ENCODE peak calls at places on chromosomes 12 and 14, in five cellular contexts. One of them, this sample, is unnamed.

GRCh38 chr12:121789800-121790748 is 3.4 kb downstream of the RHOF start:
- DNase-seq in HepG2: no peak
- DNase-seq in H1: no peak
- DNase-seq in K562: no peak
- DNase-seq in SK-N-SH: no peak
- DNase-seq in this sample: no peak

GRCh38 chr12:6772331-6772695 is at the start of gene LAG3:
- DNase-seq in HepG2: no peak
- DNase-seq in H1: no peak
- DNase-seq in K562: no peak
- DNase-seq in SK-N-SH: no peak
- DNase-seq in this sample: no peak

GRCh38 chr14:81517798-81518398 is 15.8 kb downstream of the SEL1L start:
- DNase-seq in HepG2: peak; percentile 66
- DNase-seq in H1: no peak
- DNase-seq in K562: no peak
- DNase-seq in SK-N-SH: no peak
- DNase-seq in this sample: no peak

GRCh38 chr14:54487771-54488170 is 1.0 kb downstream of the GMFB start:
- DNase-seq in HepG2: no peak
- DNase-seq in H1: no peak
- DNase-seq in K562: no peak
- DNase-seq in SK-N-SH: peak; percentile 63
- DNase-seq in this sample: no peak

GRCh38 chr14:65936342-65936741 is 523.8 kb downstream of the FUT8 start:
- DNase-seq in HepG2: no peak
- DNase-seq in H1: no peak
- DNase-seq in K562: no peak
- DNase-seq in SK-N-SH: no peak
- DNase-seq in this sample: no peak

GRCh38 chr12:57590892-57591566 is at the start of gene PIP4K2C:
- DNase-seq in HepG2: peak; percentile 77
- DNase-seq in H1: peak; percentile 81
- DNase-seq in K562: peak; percentile 92
- DNase-seq in SK-N-SH: peak; percentile 90
- DNase-seq in this sample: no peak

GRCh38 chr12:29320295-29321090 is 60.5 kb downstream of the ERGIC2 start:
- DNase-seq in HepG2: peak; percentile 2
- DNase-seq in H1: no peak
- DNase-seq in K562: no peak
- DNase-seq in SK-N-SH: no peak
- DNase-seq in this sample: no peak

GRCh38 chr12:101803978-101804377 is 26.8 kb downstream of the GNPTAB start:
- DNase-seq in HepG2: no peak
- DNase-seq in H1: no peak
- DNase-seq in K562: no peak
- DNase-seq in SK-N-SH: no peak
- DNase-seq in this sample: no peak

GRCh38 chr12:53489242-53489915 is 9.9 kb downstream of the MAP3K12 start:
- DNase-seq in HepG2: no peak
- DNase-seq in H1: no peak
- DNase-seq in K562: no peak
- DNase-seq in SK-N-SH: no peak
- DNase-seq in this sample: no peak

GRCh38 chr14:93960774-93961438 is 15.5 kb downstream of the ASB2 start:
- DNase-seq in HepG2: no peak
- DNase-seq in H1: no peak
- DNase-seq in K562: no peak
- DNase-seq in SK-N-SH: no peak
- DNase-seq in this sample: no peak

GRCh38 chr12:93645702-93646101 is 31.5 kb upstream of the CRADD start:
- DNase-seq in HepG2: no peak
- DNase-seq in H1: no peak
- DNase-seq in K562: no peak
- DNase-seq in SK-N-SH: no peak
- DNase-seq in this sample: no peak

GRCh38 chr14:77339407-77339806 is 18.6 kb downstream of the GSTZ1 start:
- DNase-seq in HepG2: no peak
- DNase-seq in H1: no peak
- DNase-seq in K562: no peak
- DNase-seq in SK-N-SH: no peak
- DNase-seq in this sample: no peak

GRCh38 chr14:21191261-21191808 is 35.5 kb upstream of the OR5AU1 start:
- DNase-seq in HepG2: no peak
- DNase-seq in H1: no peak
- DNase-seq in K562: no peak
- DNase-seq in SK-N-SH: peak; percentile 18
- DNase-seq in this sample: no peak

GRCh38 chr14:75634848-75635247 is 25.8 kb downstream of the ERG28 start:
- DNase-seq in HepG2: no peak
- DNase-seq in H1: no peak
- DNase-seq in K562: no peak
- DNase-seq in SK-N-SH: no peak
- DNase-seq in this sample: no peak

GRCh38 chr12:6849976-6850560 is 1.0 kb downstream of the CDCA3 start:
- DNase-seq in HepG2: no peak
- DNase-seq in H1: no peak
- DNase-seq in K562: no peak
- DNase-seq in SK-N-SH: no peak
- DNase-seq in this sample: no peak

GRCh38 chr14:64762044-64763034 is 58.1 kb downstream of the PLEKHG3 start:
- DNase-seq in HepG2: peak; percentile 35
- DNase-seq in H1: no peak
- DNase-seq in K562: peak; percentile 83
- DNase-seq in SK-N-SH: peak; percentile 87
- DNase-seq in this sample: no peak
- TF ChIP-seq POLR2AphosphoS5 in HepG2: no peak
- TF ChIP-seq POLR2AphosphoS5 in H1: no peak
- TF ChIP-seq POLR2AphosphoS5 in K562: peak; percentile 18
- TF ChIP-seq POLR2AphosphoS5 in SK-N-SH: peak; percentile 34
- TF ChIP-seq POLR2AphosphoS5 in this sample: no peak

GRCh38 chr14:36214476-36215216 is 38.1 kb upstream of the PTCSC3 start:
- DNase-seq in HepG2: no peak
- DNase-seq in H1: no peak
- DNase-seq in K562: no peak
- DNase-seq in SK-N-SH: no peak
- DNase-seq in this sample: no peak
- H3K4me3 ChIP-seq in HepG2: no peak overlapping the region
- H3K4me3 ChIP-seq in H1: no peak overlapping the region
- H3K4me3 ChIP-seq in K562: no peak overlapping the region
- H3K4me3 ChIP-seq in SK-N-SH: no peak overlapping the region
- H3K4me3 ChIP-seq in this sample: no peak overlapping the region

GRCh38 chr14:90601521-90601920 is 204.7 kb downstream of the CALM1 start:
- DNase-seq in HepG2: no peak
- DNase-seq in H1: no peak
- DNase-seq in K562: no peak
- DNase-seq in SK-N-SH: no peak
- DNase-seq in this sample: no peak

GRCh38 chr14:90602088-90602687 is 205.4 kb downstream of the CALM1 start:
- DNase-seq in HepG2: no peak
- DNase-seq in H1: no peak
- DNase-seq in K562: no peak
- DNase-seq in SK-N-SH: no peak
- DNase-seq in this sample: no peak

GRCh38 chr14:90599748-90600507 is 203.1 kb downstream of the CALM1 start:
- DNase-seq in HepG2: peak; percentile 3
- DNase-seq in H1: no peak
- DNase-seq in K562: no peak
- DNase-seq in SK-N-SH: no peak
- DNase-seq in this sample: peak; percentile 12

GRCh38 chr14:90599339-90599738 is 202.5 kb downstream of the CALM1 start:
- DNase-seq in HepG2: no peak
- DNase-seq in H1: no peak
- DNase-seq in K562: no peak
- DNase-seq in SK-N-SH: no peak
- DNase-seq in this sample: no peak

DNA sequence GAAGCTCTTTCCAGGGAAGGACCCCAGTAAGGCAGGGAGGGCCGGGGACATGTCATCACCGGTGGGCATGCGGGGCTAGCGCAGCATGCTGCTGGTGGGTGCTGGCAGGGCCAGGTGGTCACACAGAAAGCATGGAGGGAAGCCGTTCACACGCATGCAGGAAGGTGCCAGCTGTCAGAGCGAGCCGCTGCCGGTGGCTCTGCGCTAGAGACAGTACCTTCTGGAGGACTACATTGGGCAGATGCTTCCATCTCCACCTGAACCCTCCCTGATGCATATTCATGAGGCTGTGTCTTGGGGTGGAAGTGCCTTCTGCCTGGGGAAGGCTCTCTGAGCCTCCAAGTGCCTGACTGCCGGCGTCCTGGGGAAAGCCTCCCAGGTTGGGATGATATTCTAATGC is 203.8 kb downstream of the CALM1 start:
- DNase-seq in HepG2: no peak
- DNase-seq in H1: no peak
- DNase-seq in K562: no peak
- DNase-seq in SK-N-SH: no peak
- DNase-seq in this sample: no peak
- H3K9ac ChIP-seq in HepG2: no peak overlapping the region
- H3K9ac ChIP-seq in H1: no peak overlapping the region
- H3K9ac ChIP-seq in K562: no peak overlapping the region
- H3K9ac ChIP-seq in SK-N-SH: no peak overlapping the region
- H3K9ac ChIP-seq in this sample: no peak overlapping the region

DNA sequence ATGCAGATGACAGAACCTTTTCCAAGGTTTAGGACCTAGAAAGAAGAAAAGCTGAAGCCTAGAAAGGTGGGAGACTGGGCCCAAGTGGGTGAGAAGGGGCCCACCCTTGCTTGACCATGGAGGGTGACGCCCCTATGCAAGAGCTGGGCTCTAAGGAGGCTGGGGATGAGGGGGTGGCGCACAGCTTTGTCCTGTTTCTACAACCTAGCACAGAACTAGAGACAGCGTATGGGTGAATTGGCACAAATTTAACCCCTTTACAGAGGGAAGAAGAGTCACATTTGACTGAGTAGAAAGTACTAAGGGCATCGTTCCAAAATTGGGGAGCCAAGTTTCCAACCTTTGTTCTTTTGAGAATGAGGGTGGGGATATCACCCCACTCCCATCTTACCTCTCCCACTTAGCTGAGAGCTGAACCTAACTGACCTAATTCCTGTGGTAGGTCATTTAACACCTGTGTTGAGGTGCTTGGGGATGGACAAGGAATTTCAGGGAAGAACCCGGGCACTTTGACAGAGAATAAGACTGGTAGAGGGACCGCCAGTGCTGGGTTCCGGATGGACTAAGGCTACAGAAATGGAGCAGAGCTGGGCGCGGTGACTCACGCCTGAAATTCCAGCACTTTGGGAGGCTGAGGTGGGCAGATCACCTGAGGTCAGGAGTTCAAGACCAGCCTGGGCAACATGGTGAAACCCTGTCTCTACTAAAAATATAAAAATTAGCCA is 5.3 kb downstream of the NFKBIA start:
- DNase-seq in HepG2: no peak
- DNase-seq in H1: no peak
- DNase-seq in K562: no peak
- DNase-seq in SK-N-SH: no peak
- DNase-seq in this sample: no peak
- TF ChIP-seq POLR2AphosphoS5 in HepG2: peak; percentile 28
- TF ChIP-seq POLR2AphosphoS5 in H1: no peak
- TF ChIP-seq POLR2AphosphoS5 in K562: no peak
- TF ChIP-seq POLR2AphosphoS5 in SK-N-SH: peak; percentile 28
- TF ChIP-seq POLR2AphosphoS5 in this sample: no peak

DNA sequence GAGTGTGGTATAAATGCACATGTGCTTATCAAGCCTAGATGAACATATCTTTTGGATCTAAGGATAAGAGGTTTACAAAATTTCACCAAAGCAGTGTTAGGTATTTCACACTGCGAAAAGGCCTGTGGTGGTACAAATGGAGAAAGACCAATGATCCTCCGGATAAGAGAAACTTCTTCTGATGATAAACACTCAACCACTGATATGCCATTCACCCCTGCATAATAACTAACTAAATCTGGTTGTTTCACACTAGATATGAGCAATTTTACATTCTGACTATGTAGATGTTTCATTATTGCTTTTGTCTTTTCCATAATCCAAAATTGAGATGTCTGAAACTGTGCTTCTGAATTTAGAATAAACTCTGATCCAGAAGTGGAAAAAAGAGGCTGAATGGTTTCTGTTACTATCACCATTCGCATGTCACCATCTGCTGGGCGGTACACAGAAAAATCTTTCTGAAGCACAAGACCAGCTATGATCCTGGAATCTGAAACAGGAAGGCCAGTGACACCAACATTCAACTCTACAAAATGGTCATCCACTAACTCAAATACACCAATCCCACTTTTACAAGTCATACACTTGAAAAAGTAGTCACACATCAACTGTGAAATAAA is 1.3 kb downstream of the BBS10 start:
- DNase-seq in HepG2: peak; percentile 50
- DNase-seq in H1: no peak
- DNase-seq in K562: peak; percentile 65
- DNase-seq in SK-N-SH: peak; percentile 29
- DNase-seq in this sample: peak; percentile 1
- H3K4me3 ChIP-seq in HepG2: peak overlapping the region; percentile 73
- H3K4me3 ChIP-seq in H1: peak overlapping the region; percentile 85
- H3K4me3 ChIP-seq in K562: peak overlapping the region; percentile 55
- H3K4me3 ChIP-seq in SK-N-SH: peak overlapping the region; percentile 94
- H3K4me3 ChIP-seq in this sample: peak overlapping the region; percentile 99

GRCh38 chr12:75891072-75891471 is 140.5 kb downstream of the PHLDA1 start:
- DNase-seq in HepG2: no peak
- DNase-seq in H1: no peak
- DNase-seq in K562: peak; percentile 38
- DNase-seq in SK-N-SH: no peak
- DNase-seq in this sample: no peak
- H3K9ac ChIP-seq in HepG2: no peak overlapping the region
- H3K9ac ChIP-seq in H1: no peak overlapping the region
- H3K9ac ChIP-seq in K562: no peak overlapping the region
- H3K9ac ChIP-seq in SK-N-SH: no peak overlapping the region
- H3K9ac ChIP-seq in this sample: no peak overlapping the region